ENCODE peak calls at places on chromosomes 11 and 22, in four cellular contexts. M is cardiac fibroblast, U is AG04450, R is sciatic nerve. P is an unnamed sample.

GRCh38 chr11:50080256-50080655 is 47.6 kb downstream of the OR4C45 start:
- DNase-seq in M (peak; percentile 35), U (no peak), R (no peak), P (no peak)

GRCh38 chr11:24298126-24298525 is 198.7 kb upstream of the LUZP2 start:
- DNase-seq in M (no peak), U (no peak), R (no peak), P (no peak)

GRCh38 chr22:46563381-46564083 is 26.1 kb upstream of the CELSR1 start:
- DNase-seq in M (peak; percentile 56), U (no peak), R (peak; percentile 87), P (no peak)

GRCh38 chr22:29936186-29936585 is 53.2 kb downstream of the MTMR3 start:
- DNase-seq in M (no peak), U (no peak), R (no peak), P (no peak)

GRCh38 chr11:112806876-112807275 is 154.3 kb upstream of the NCAM1 start:
- DNase-seq in M (no peak), U (no peak), R (no peak), P (no peak)

GRCh38 chr22:49269371-49269770 is 558.3 kb downstream of the BRD1 start:
- DNase-seq in M (no peak), U (no peak), R (peak; percentile 12), P (no peak)

GRCh38 chr11:66020618-66021357 is 5.5 kb downstream of the CATSPER1 start:
- DNase-seq in M (peak; percentile 74), U (no peak), R (no peak), P (peak; percentile 52)

GRCh38 chr22:46537221-46537945 is at the start of gene CELSR1:
- DNase-seq in M (no peak), U (no peak), R (no peak), P (no peak)

GRCh38 chr22:45631140-45631539 is 40.5 kb upstream of the ATXN10 start:
- DNase-seq in M (no peak), U (no peak), R (no peak), P (no peak)

GRCh38 chr22:49968313-49968830 is 7.8 kb downstream of the PIM3 start:
- DNase-seq in M (no peak), U (no peak), R (no peak), P (no peak)

GRCh38 chr11:73980001-73980960 is 2.4 kb downstream of the UCP2 start:
- DNase-seq in M (no peak), U (no peak), R (peak; percentile 51), P (no peak)

GRCh38 chr11:67436459-67437081 is 912 bp downstream of the PTPRCAP start:
- DNase-seq in M (peak; percentile 21), U (no peak), R (no peak), P (no peak)

GRCh38 chr11:57903441-57904123 is 120.1 kb upstream of the OR9Q1 start:
- DNase-seq in M (peak; percentile 12), U (no peak), R (no peak), P (no peak)

P was measured in HS-5.